ENCODE peak calls at places on chromosomes 13 and 19, in seven cellular contexts. V is RKO, P is C1 segment of cervical spinal cord, A is GM23248, D is GDM1, K is breast epithelium, F is SHP77. X is an unnamed sample.

GRCh38 chr19:47587295-47587694 is 14.3 kb upstream of the ZNF541 start:
- DNase-seq in D (no peak), P (no peak), A (peak; percentile 25), K (no peak), V (peak; percentile 24), F (no peak), X (no peak)

GRCh38 chr19:46745521-46746280 is at the start of gene FKRP:
- DNase-seq in D (no peak), F (no peak), K (no peak), A (peak; percentile 54), P (no peak), V (no peak), X (no peak)

GRCh38 chr19:40799558-40800338 is 757 bp downstream of the EGLN2 start:
- DNase-seq in V (no peak), F (peak; percentile 9), D (no peak), P (no peak), K (no peak), A (peak; percentile 62), X (no peak)

GRCh38 chr19:4861147-4861546 is 6.3 kb downstream of the PLIN3 start:
- DNase-seq in V (no peak), D (no peak), P (no peak), F (no peak), K (peak; percentile 73), A (no peak), X (no peak)

GRCh38 chr13:52156724-52157251 is 2.6 kb downstream of the NEK3 start:
- DNase-seq in F (no peak), A (peak; percentile 51), P (no peak), D (no peak), K (no peak), V (no peak), X (no peak)

GRCh38 chr19:31331536-31331935 is 17.7 kb downstream of the TSHZ3 start:
- DNase-seq in D (no peak), A (no peak), F (no peak), K (no peak), V (no peak), P (no peak), X (no peak)

GRCh38 chr13:103531278-103531677 is 465.1 kb upstream of the SLC10A2 start:
- DNase-seq in D (no peak), A (no peak), P (no peak), K (no peak), F (no peak), V (no peak), X (no peak)

GRCh38 chr19:41997851-41998229 is 3.8 kb upstream of the ATP1A3 start:
- DNase-seq in F (peak; percentile 89), K (no peak), V (no peak), A (no peak), P (no peak), D (no peak), X (no peak)

GRCh38 chr19:55118401-55118991 is 1.1 kb upstream of the PPP1R12C start:
- DNase-seq in K (no peak), A (peak; percentile 34), V (no peak), D (no peak), P (peak; percentile 50), F (peak; percentile 60), X (no peak)

GRCh38 chr19:11982526-11982925 is 17.7 kb downstream of the ZNF763 start:
- DNase-seq in P (no peak), K (no peak), A (peak; percentile 72), F (no peak), D (no peak), V (peak; percentile 91), X (no peak)

GRCh38 chr13:57629821-57630235 is 1.7 kb upstream of the PCDH17 start:
- DNase-seq in V (no peak), P (peak; percentile 96), K (no peak), F (peak; percentile 90), D (no peak), A (peak; percentile 67), X (no peak)

GRCh38 chr13:46555722-46556121 is 2.8 kb downstream of the LRCH1 start:
- DNase-seq in A (no peak), P (no peak), F (no peak), D (no peak), K (no peak), V (no peak), X (no peak)

GRCh38 chr13:99281811-99282263 is 23.7 kb upstream of the GPR18 start:
- DNase-seq in F (no peak), V (no peak), D (no peak), P (no peak), K (no peak), A (peak; percentile 71), X (no peak)

GRCh38 chr13:43232144-43232840 is 208.9 kb downstream of the DNAJC15 start:
- DNase-seq in V (no peak), P (no peak), A (peak; percentile 10), F (no peak), D (no peak), K (no peak), X (no peak)

GRCh38 chr13:110831437-110832204 is 83.2 kb downstream of the ANKRD10 start:
- DNase-seq in K (no peak), P (no peak), A (no peak), F (no peak), D (no peak), V (no peak), X (no peak)

GRCh38 chr13:27953671-27954405 is 15.3 kb downstream of the CDX2 start:
- DNase-seq in D (peak; percentile 75), P (peak; percentile 15), V (peak; percentile 82), A (peak; percentile 87), K (peak; percentile 22), F (peak; percentile 87), X (peak; percentile 65)

GRCh38 chr13:91139232-91139631 is 208.3 kb upstream of the MIR17HG start:
- DNase-seq in V (no peak), A (no peak), F (no peak), D (no peak), K (no peak), P (no peak), X (no peak)

GRCh38 chr13:101942038-101942437 is 459.8 kb downstream of the FGF14 start:
- DNase-seq in F (peak; percentile 64), A (peak; percentile 59), V (peak; percentile 48), P (no peak), D (no peak), K (no peak), X (peak; percentile 66)

GRCh38 chr13:30576528-30576927 is 41.2 kb upstream of the USPL1 start:
- DNase-seq in F (no peak), D (peak; percentile 45), V (no peak), K (no peak), P (no peak), A (no peak), X (no peak)

GRCh38 chr13:90352763-90353162 is 994.7 kb upstream of the MIR17HG start:
- DNase-seq in D (no peak), V (no peak), F (no peak), P (no peak), K (no peak), A (no peak), X (no peak)

GRCh38 chr19:58356971-58357797 is 3.9 kb upstream of the A1BG start:
- DNase-seq in D (no peak), A (peak; percentile 40), K (no peak), V (no peak), F (no peak), P (no peak), X (no peak)

GRCh38 chr13:20340759-20341161 is 108.6 kb upstream of the GJB6 start:
- DNase-seq in K (no peak), P (no peak), V (no peak), F (no peak), D (no peak), A (peak; percentile 81), X (no peak)

GRCh38 chr13:30705672-30706071 is 29.7 kb upstream of the ALOX5AP start:
- DNase-seq in P (no peak), D (no peak), V (no peak), K (no peak), F (no peak), A (no peak), X (no peak)

GRCh38 chr19:50184196-50184595 is 19.2 kb upstream of the MYH14 start:
- DNase-seq in F (no peak), P (no peak), K (no peak), V (no peak), D (no peak), A (no peak), X (peak; percentile 40)

GRCh38 chr13:99043700-99044300 is 65.9 kb upstream of the DOCK9 start:
- DNase-seq in A (no peak), V (no peak), F (no peak), P (no peak), K (no peak), D (no peak), X (no peak)

GRCh38 chr19:49851456-49852259 is 699 bp downstream of the PTOV1 start:
- DNase-seq in K (no peak), D (no peak), A (peak; percentile 53), V (peak; percentile 59), F (peak; percentile 20), P (no peak), X (peak; percentile 23)

GRCh38 chr13:100751826-100752225 is 77.2 kb upstream of the TMTC4 start:
- DNase-seq in K (no peak), V (no peak), F (peak; percentile 34), P (no peak), D (no peak), A (no peak), X (no peak)

GRCh38 chr19:42697884-42698283 is 42.4 kb downstream of the PSG3 start:
- DNase-seq in D (no peak), V (no peak), P (no peak), A (peak; percentile 11), K (no peak), F (no peak), X (no peak)

GRCh38 chr19:29770653-29771052 is 41.1 kb upstream of the CCNE1 start:
- DNase-seq in K (no peak), D (no peak), P (no peak), F (no peak), V (no peak), A (no peak), X (no peak)

GRCh38 chr19:58380037-58380735 is 644 bp downstream of the ZNF837 start:
- DNase-seq in K (no peak), D (no peak), F (no peak), P (no peak), A (peak; percentile 55), V (no peak), X (no peak)

GRCh38 chr19:47377208-47377701 is 28.1 kb downstream of the DHX34 start:
- DNase-seq in D (no peak), P (no peak), V (no peak), A (no peak), K (no peak), F (no peak), X (no peak)

GRCh38 chr19:8609210-8610040 is 1.1 kb downstream of the ADAMTS10 start:
- DNase-seq in D (peak; percentile 26), A (peak; percentile 79), F (no peak), K (no peak), P (no peak), V (no peak), X (no peak)

GRCh38 chr19:48194041-48194871 is 23.8 kb downstream of the ZSWIM9 start:
- DNase-seq in F (no peak), P (no peak), K (no peak), A (peak; percentile 40), D (no peak), V (no peak), X (no peak)

GRCh38 chr13:114123876-114124275 is 8.5 kb downstream of the RASA3 start:
- DNase-seq in P (no peak), V (no peak), A (no peak), K (no peak), F (no peak), D (no peak), X (no peak)

GRCh38 chr13:93079294-93079693 is 147.3 kb upstream of the GPC6 start:
- DNase-seq in A (peak; percentile 43), D (no peak), V (no peak), P (no peak), K (no peak), F (peak; percentile 2), X (no peak)

GRCh38 chr13:109224033-109224432 is 562.4 kb downstream of the IRS2 start:
- DNase-seq in K (no peak), A (no peak), V (no peak), F (no peak), D (no peak), P (no peak), X (no peak)